ENCODE peak calls at places on chromosome 6, in seven cellular contexts. D is RPMI7951, P is T1000, W is DMS53, B is GM12865, F is brain pericyte, H is breast epithelium. X is an unnamed sample.

GRCh38 chr6:81696505-81696904 is 56.0 kb downstream of the TENT5A start:
- DNase-seq in D (no peak), P (no peak), W (peak), B (peak), F (no peak), H (no peak), X (peak)

GRCh38 chr6:19444481-19444880 is 392.7 kb upstream of the ID4 start:
- DNase-seq in D (no peak), P (no peak), W (no peak), B (no peak), F (no peak), H (no peak), X (peak)

GRCh38 chr6:133587841-133588240 is 301.1 kb upstream of the TCF21 start:
- DNase-seq in D (no peak), P (no peak), W (no peak), B (no peak), F (no peak), H (no peak), X (no peak)

GRCh38 chr6:35298625-35299140 is 1.1 kb downstream of the DEF6 start:
- DNase-seq in D (no peak), P (no peak), W (no peak), B (peak), F (no peak), H (no peak), X (no peak)

GRCh38 chr6:1381397-1382330 is 7.7 kb upstream of the FOXF2 start:
- DNase-seq in D (peak), P (peak), W (peak), B (peak), F (no peak), H (no peak), X (peak)

GRCh38 chr6:38322123-38322522 is 317.6 kb downstream of the BTBD9 start:
- DNase-seq in D (no peak), P (no peak), W (no peak), B (no peak), F (no peak), H (no peak), X (no peak)

GRCh38 chr6:133298801-133299200 is 57.6 kb downstream of the EYA4 start:
- DNase-seq in D (no peak), P (no peak), W (no peak), B (no peak), F (no peak), H (no peak), X (no peak)

GRCh38 chr6:36028088-36028886 is 679 bp downstream of the MAPK14 start:
- DNase-seq in D (peak), P (no peak), W (peak), B (peak), F (no peak), H (no peak), X (peak)

GRCh38 chr6:68633654-68634502 is 1.2 kb upstream of the ADGRB3 start:
- DNase-seq in D (no peak), P (no peak), W (peak), B (no peak), F (no peak), H (no peak), X (no peak)

GRCh38 chr6:28896505-28897392 is 27.0 kb downstream of the TRIM27 start:
- DNase-seq in D (peak), P (peak), W (peak), B (peak), F (no peak), H (peak), X (peak)